ENCODE peak calls at places on chromosomes 11 and 22, in four cellular contexts. Q, D, E and M are unnamed samples.

GRCh38 chr22:32880906-32881596 is 79.5 kb downstream of the TIMP3 start:
- DNase-seq in Q (no peak), D (no peak), E (no peak), M (peak)

GRCh38 chr22:25069758-25070461 is 117.4 kb downstream of the KIAA1671 start:
- DNase-seq in Q (no peak), D (no peak), E (no peak), M (no peak)

GRCh38 chr22:24289781-24290181 is 19.1 kb downstream of the SPECC1L start:
- DNase-seq in Q (no peak), D (no peak), E (no peak), M (no peak)

GRCh38 chr11:130118165-130118564 is 41.4 kb upstream of the ST14 start:
- DNase-seq in Q (no peak), D (no peak), E (no peak), M (no peak)

GRCh38 chr11:99020324-99021225 is at the start of gene CNTN5:
- DNase-seq in Q (peak), D (no peak), E (no peak), M (peak)

GRCh38 chr11:8011383-8011782 is 24.2 kb downstream of the EIF3F start:
- DNase-seq in Q (no peak), D (no peak), E (no peak), M (no peak)

GRCh38 chr11:113862430-113862829 is 12.9 kb downstream of the USP28 start:
- DNase-seq in Q (peak), D (no peak), E (no peak), M (no peak)

GRCh38 chr11:63804259-63804658 is 9.0 kb upstream of the SPINDOC start:
- DNase-seq in Q (no peak), D (no peak), E (no peak), M (no peak)

GRCh38 chr11:43693731-43694130 is 13.2 kb downstream of the HSD17B12 start:
- DNase-seq in Q (no peak), D (no peak), E (no peak), M (no peak)

GRCh38 chr22:22988150-22988549 is 82.2 kb upstream of the GNAZ start:
- DNase-seq in Q (no peak), D (no peak), E (no peak), M (no peak)

GRCh38 chr11:99918761-99919160 is 768.3 kb upstream of the ARHGAP42 start:
- DNase-seq in Q (no peak), D (no peak), E (no peak), M (no peak)

GRCh38 chr22:46376096-46376495 is 40.6 kb downstream of the TRMU start:
- DNase-seq in Q (no peak), D (no peak), E (no peak), M (no peak)

GRCh38 chr11:119594639-119595249 is 134.3 kb downstream of the NECTIN1 start:
- DNase-seq in Q (peak), D (no peak), E (no peak), M (peak)

GRCh38 chr11:103453901-103454300 is 344.7 kb downstream of the DYNC2H1 start:
- DNase-seq in Q (no peak), D (no peak), E (no peak), M (no peak)

GRCh38 chr11:70854891-70855556 is 397.4 kb downstream of the SHANK2 start:
- DNase-seq in Q (no peak), D (no peak), E (no peak), M (no peak)

GRCh38 chr11:19566583-19567379 is 145.9 kb upstream of the NAV2 start:
- DNase-seq in Q (no peak), D (no peak), E (no peak), M (no peak)

GRCh38 chr22:37454857-37455686 is 27.8 kb upstream of the ELFN2 start:
- DNase-seq in Q (peak), D (no peak), E (no peak), M (peak)